ENCODE peak calls at places on chromosomes 13 and 19, in five cellular contexts. H is central memory CD8-positive, alpha-beta T cell; P is cardiac muscle cell; A is GOT3; K is HFF-Myc. I is an unnamed sample.
A peak's percentile ranks its signal among the peaks of the same experiment; 100 is the strongest.

GRCh38 chr19:17488593-17489391 is 18.5 kb downstream of the SLC27A1 start:
- DNase-seq in P (peak; percentile 89), H (peak; percentile 25), K (no peak), A (no peak), I (peak; percentile 24)

GRCh38 chr13:100203696-100204367 is 114.9 kb downstream of the PCCA start:
- DNase-seq in H (no peak), A (no peak), K (peak; percentile 19), P (no peak), I (no peak)

GRCh38 chr19:40392123-40392522 is 2.1 kb upstream of the HIPK4 start:
- DNase-seq in H (no peak), A (no peak), P (no peak), K (no peak), I (no peak)

GRCh38 chr13:48231080-48231479 is 1.9 kb upstream of the ITM2B start:
- DNase-seq in H (no peak), A (no peak), K (no peak), P (no peak), I (peak; percentile 62)

GRCh38 chr13:98945863-98946605 is 31.8 kb downstream of the DOCK9 start:
- DNase-seq in K (no peak), P (no peak), A (no peak), H (no peak), I (no peak)

GRCh38 chr19:3065675-3066357 is 3.5 kb upstream of the TLE5 start:
- DNase-seq in K (no peak), P (no peak), H (no peak), A (no peak), I (no peak)

GRCh38 chr19:4557971-4558941 is 1.2 kb downstream of the SEMA6B start:
- DNase-seq in P (peak; percentile 50), A (no peak), K (no peak), H (no peak), I (no peak)

GRCh38 chr19:48656840-48657474 is 11.0 kb upstream of the CA11 start:
- DNase-seq in H (no peak), K (peak; percentile 84), P (no peak), A (no peak), I (peak; percentile 33)

GRCh38 chr13:38566526-38566925 is 120.4 kb upstream of the FREM2 start:
- DNase-seq in K (peak; percentile 9), H (no peak), A (no peak), P (no peak), I (no peak)

GRCh38 chr19:6127716-6128335 is 7.6 kb upstream of the ACSBG2 start:
- DNase-seq in H (no peak), P (no peak), K (no peak), A (no peak), I (no peak)

GRCh38 chr13:107450931-107451330 is 764.4 kb downstream of the LIG4 start:
- DNase-seq in A (no peak), P (no peak), K (no peak), H (no peak), I (peak; percentile 15)

GRCh38 chr19:7705387-7706187 is 3.7 kb upstream of the FCER2 start:
- DNase-seq in K (no peak), P (no peak), A (no peak), H (peak; percentile 63), I (no peak)

GRCh38 chr19:20321139-20321656 is 154.2 kb downstream of the ZNF486 start:
- DNase-seq in P (no peak), H (no peak), A (no peak), K (no peak), I (no peak)

GRCh38 chr19:4556574-4557185 is 2.8 kb downstream of the SEMA6B start:
- DNase-seq in P (peak; percentile 42), A (no peak), H (no peak), K (no peak), I (no peak)

GRCh38 chr13:98741741-98742435 is 10.6 kb downstream of the SLC15A1 start:
- DNase-seq in A (no peak), P (no peak), H (no peak), K (no peak), I (no peak)

GRCh38 chr19:1470864-1471513 is 8.0 kb downstream of the C19orf25 start:
- DNase-seq in K (no peak), A (no peak), P (peak; percentile 44), H (no peak), I (no peak)

GRCh38 chr19:23665651-23666410 is 21.2 kb downstream of the ZNF675 start:
- DNase-seq in H (no peak), K (no peak), P (no peak), A (no peak), I (no peak)

GRCh38 chr13:50154697-50155096 is 139.5 kb downstream of the KCNRG start:
- DNase-seq in P (no peak), H (no peak), A (no peak), K (no peak), I (no peak)

GRCh38 chr13:41588899-41589298 is 131.5 kb downstream of the RGCC start:
- DNase-seq in A (no peak), H (no peak), K (peak; percentile 85), P (no peak), I (no peak)

GRCh38 chr13:36975172-36975571 is 24.0 kb downstream of the ALG5 start:
- DNase-seq in K (no peak), H (no peak), P (no peak), A (no peak), I (no peak)

GRCh38 chr13:87684850-87685735 is 13.9 kb downstream of the SLITRK5 start:
- DNase-seq in A (no peak), K (no peak), P (no peak), H (no peak), I (no peak)

GRCh38 chr19:28929026-28929425 is 283.9 kb downstream of the UQCRFS1 start:
- DNase-seq in P (no peak), K (no peak), A (no peak), H (no peak), I (no peak)

GRCh38 chr13:92187378-92187989 is 789.1 kb downstream of the GPC5 start:
- DNase-seq in K (peak; percentile 16), P (peak; percentile 52), A (no peak), H (no peak), I (peak; percentile 13)

GRCh38 chr13:50842711-50843255 is 709 bp downstream of the DLEU7 start:
- DNase-seq in K (no peak), H (no peak), A (no peak), P (no peak), I (peak; percentile 54)

GRCh38 chr19:46670874-46671273 is 9.9 kb upstream of the DACT3 start:
- DNase-seq in A (no peak), K (no peak), H (no peak), P (no peak), I (no peak)

GRCh38 chr19:29640231-29640630 is 25.0 kb upstream of the PLEKHF1 start:
- DNase-seq in A (no peak), H (no peak), K (no peak), P (no peak), I (no peak)

GRCh38 chr13:100381595-100382224 is 206.9 kb downstream of the GGACT start:
- DNase-seq in H (no peak), K (no peak), P (no peak), A (no peak), I (peak; percentile 59)

GRCh38 chr19:9936151-9937000 is at the start of gene OLFM2:
- DNase-seq in P (peak; percentile 55), H (no peak), K (no peak), A (no peak), I (no peak)

GRCh38 chr19:41521860-41522555 is 54.0 kb upstream of the CEACAM21 start:
- DNase-seq in P (peak; percentile 2), A (no peak), K (no peak), H (no peak), I (no peak)

GRCh38 chr13:68551701-68552522 is 1321.8 kb upstream of the PCDH9 start:
- DNase-seq in H (no peak), K (no peak), A (no peak), P (no peak), I (no peak)

GRCh38 chr13:87820221-87820620 is 149.1 kb downstream of the SLITRK5 start:
- DNase-seq in P (no peak), A (no peak), H (no peak), K (no peak), I (no peak)

GRCh38 chr19:18167975-18168645 is 5.5 kb upstream of the IFI30 start:
- DNase-seq in P (peak; percentile 56), H (peak; percentile 40), A (no peak), K (no peak), I (peak; percentile 35)

GRCh38 chr13:77480071-77480470 is 55.4 kb upstream of the SCEL start:
- DNase-seq in A (no peak), H (no peak), P (no peak), K (no peak), I (peak; percentile 8)

GRCh38 chr19:57377498-57378146 is 12.0 kb upstream of the ZNF548 start:
- DNase-seq in P (no peak), A (no peak), H (no peak), K (no peak), I (no peak)

GRCh38 chr19:51702103-51702753 is 9.1 kb downstream of the SPACA6 start:
- DNase-seq in H (peak; percentile 13), K (no peak), P (peak; percentile 65), A (no peak), I (peak; percentile 62)

I was measured in G401.